ENCODE peak calls at places on chromosomes 13 and 19, in six cellular contexts. J is HEK293T, M is IMR-90, E is A549, X is K562, L is HepG2. B is an unnamed sample.

GRCh38 chr19:3683866-3684816 is 16.1 kb downstream of the PIP5K1C start:
- DNase-seq in E (no peak), L (no peak), M (peak), J (peak), X (peak), B (no peak)

GRCh38 chr19:38769635-38770211 is 3.6 kb downstream of the LGALS7 start:
- DNase-seq in L (no peak), X (peak), M (peak), J (peak), E (peak), B (no peak)

GRCh38 chr13:70249332-70250064 is 141.2 kb upstream of the KLHL1 start:
- DNase-seq in L (peak), X (no peak), J (no peak), E (no peak), M (no peak), B (no peak)

GRCh38 chr19:35417278-35417677 is 30.8 kb upstream of the FFAR2 start:
- DNase-seq in M (no peak), E (no peak), J (no peak), X (no peak), L (no peak), B (no peak)

GRCh38 chr13:21675095-21676007 is 4.5 kb downstream of the FGF9 start:
- DNase-seq in J (peak), X (no peak), E (no peak), L (no peak), M (no peak), B (no peak)

GRCh38 chr13:98445340-98446233 is 131.3 kb downstream of the STK24 start:
- DNase-seq in X (peak), L (peak), J (peak), M (peak), E (peak), B (peak)

GRCh38 chr19:18029617-18030338 is 21.8 kb downstream of the ARRDC2 start:
- DNase-seq in X (no peak), L (peak), E (no peak), M (peak), J (no peak), B (no peak)

GRCh38 chr19:42076375-42076944 is 494 bp downstream of the ZNF574 start:
- DNase-seq in E (peak), J (no peak), M (no peak), X (no peak), L (no peak), B (no peak)

GRCh38 chr19:31985001-31985605 is 360.3 kb upstream of the ZNF507 start:
- DNase-seq in X (no peak), L (no peak), J (no peak), E (no peak), M (no peak), B (no peak)

GRCh38 chr13:35923347-35923746 is 207.8 kb downstream of the DCLK1 start:
- DNase-seq in L (no peak), J (no peak), X (no peak), M (peak), E (peak), B (no peak)

GRCh38 chr13:98970293-98970692 is 7.6 kb downstream of the DOCK9 start:
- DNase-seq in L (no peak), E (no peak), X (no peak), J (no peak), M (no peak), B (no peak)

GRCh38 chr13:56166864-56167263 is 973.9 kb upstream of the PRR20A start:
- DNase-seq in X (no peak), M (no peak), L (no peak), J (no peak), E (no peak), B (no peak)

DNA sequence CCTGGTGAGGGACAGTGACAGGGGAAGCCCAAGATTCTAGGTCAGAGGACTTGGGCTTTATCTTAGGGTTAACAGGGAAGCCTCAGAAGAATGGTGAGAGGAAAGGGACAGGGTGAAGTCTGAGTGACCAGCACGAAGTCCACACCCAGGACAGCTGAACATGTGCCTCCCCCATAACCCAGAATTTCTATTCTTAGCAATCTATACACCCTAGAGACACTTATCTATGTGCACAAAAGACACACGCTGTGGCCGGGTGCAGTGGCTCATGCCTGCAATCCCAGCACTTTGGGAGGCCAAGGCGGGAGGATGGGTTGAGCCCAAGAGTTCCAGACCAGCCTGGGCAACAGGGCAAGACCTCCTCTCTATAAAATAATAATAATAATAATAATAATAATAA is 11.1 kb upstream of the OLFM2 start:
- DNase-seq in E (no peak), L (no peak), J (no peak), M (no peak), X (peak), B (no peak)
- TF ChIP-seq BHLHE40 in E (no peak), L (no peak), J (no peak), M (no peak), X (peak), B (no peak)

GRCh38 chr19:13401388-13401787 is 104.9 kb downstream of the CACNA1A start:
- DNase-seq in L (peak), E (peak), X (peak), J (peak), M (peak), B (no peak)
- TF ChIP-seq BHLHE40 in L (no peak), E (no peak), X (no peak), J (no peak), M (no peak), B (no peak)

DNA sequence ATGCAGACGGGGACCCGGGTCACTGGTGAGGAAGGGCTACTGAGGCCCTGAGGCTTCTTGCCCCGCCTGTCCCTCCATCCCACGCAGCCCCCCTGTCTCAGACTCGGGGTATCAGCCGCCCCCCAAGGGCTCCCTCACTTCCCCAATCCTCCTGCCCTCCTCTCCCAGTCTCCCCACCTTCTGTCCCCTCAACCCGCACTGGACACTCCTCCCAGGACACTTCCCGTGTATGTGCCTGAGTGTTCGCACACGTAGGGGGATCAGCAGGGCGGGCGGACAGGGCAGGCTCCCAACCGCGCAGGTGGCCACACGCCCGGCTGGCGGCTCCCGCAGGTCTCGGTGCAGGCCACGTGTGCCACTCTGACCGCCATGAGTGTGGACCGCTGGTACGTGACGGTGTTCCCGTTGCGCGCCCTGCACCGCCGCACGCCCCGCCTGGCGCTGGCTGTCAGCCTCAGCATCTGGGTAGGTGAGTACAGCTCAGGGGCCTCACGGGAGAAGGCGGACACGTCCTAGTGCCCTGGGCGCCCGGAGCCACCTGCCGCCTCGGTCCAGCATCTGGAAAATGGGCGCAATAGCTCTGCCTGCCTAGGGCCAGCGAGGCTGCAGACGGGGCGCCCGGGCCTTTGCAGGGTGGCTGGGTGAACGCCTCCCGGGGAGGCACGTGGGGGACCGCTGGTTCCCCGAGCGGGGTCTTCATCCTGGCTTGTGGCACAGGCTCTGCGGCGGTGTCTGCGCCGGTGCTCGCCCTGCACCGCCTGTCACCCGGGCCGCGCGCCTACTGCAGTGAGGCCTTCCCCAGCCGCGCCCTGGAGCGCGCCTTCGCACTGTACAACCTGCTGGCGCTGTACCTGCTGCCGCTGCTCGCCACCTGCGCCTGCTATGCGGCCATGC is 2.3 kb downstream of the KISS1R start:
- DNase-seq in L (no peak), X (no peak), E (no peak), J (no peak), M (no peak), B (no peak)
- TF ChIP-seq BHLHE40 in L (no peak), X (no peak), E (no peak), J (no peak), M (no peak), B (peak)

GRCh38 chr19:40717880-40718773 is 1.2 kb downstream of the ITPKC start:
- DNase-seq in M (peak), L (peak), J (no peak), E (peak), X (peak), B (no peak)

GRCh38 chr19:40716655-40717324 is at the start of the genes COQ8B and ITPKC:
- DNase-seq in E (peak), M (peak), X (peak), L (peak), J (peak), B (peak)

GRCh38 chr19:40716031-40716654 is 543 bp downstream of the COQ8B start:
- DNase-seq in L (no peak), X (peak), J (no peak), M (peak), E (peak), B (peak)

GRCh38 chr19:40718774-40719391 is 2.0 kb downstream of the ITPKC start:
- DNase-seq in X (peak), M (peak), L (peak), E (peak), J (no peak), B (peak)

GRCh38 chr19:40717325-40717879 is 490 bp downstream of the ITPKC start:
- DNase-seq in M (no peak), J (no peak), E (no peak), X (peak), L (no peak), B (no peak)
- TF ChIP-seq BHLHE40 in M (no peak), J (no peak), E (no peak), X (no peak), L (no peak), B (no peak)

GRCh38 chr19:55132453-55133129 is 15.2 kb upstream of the PPP1R12C start:
- DNase-seq in J (no peak), E (no peak), L (no peak), M (no peak), X (no peak), B (no peak)
- TF ChIP-seq BHLHE40 in J (no peak), E (no peak), L (no peak), M (no peak), X (no peak), B (no peak)

DNA sequence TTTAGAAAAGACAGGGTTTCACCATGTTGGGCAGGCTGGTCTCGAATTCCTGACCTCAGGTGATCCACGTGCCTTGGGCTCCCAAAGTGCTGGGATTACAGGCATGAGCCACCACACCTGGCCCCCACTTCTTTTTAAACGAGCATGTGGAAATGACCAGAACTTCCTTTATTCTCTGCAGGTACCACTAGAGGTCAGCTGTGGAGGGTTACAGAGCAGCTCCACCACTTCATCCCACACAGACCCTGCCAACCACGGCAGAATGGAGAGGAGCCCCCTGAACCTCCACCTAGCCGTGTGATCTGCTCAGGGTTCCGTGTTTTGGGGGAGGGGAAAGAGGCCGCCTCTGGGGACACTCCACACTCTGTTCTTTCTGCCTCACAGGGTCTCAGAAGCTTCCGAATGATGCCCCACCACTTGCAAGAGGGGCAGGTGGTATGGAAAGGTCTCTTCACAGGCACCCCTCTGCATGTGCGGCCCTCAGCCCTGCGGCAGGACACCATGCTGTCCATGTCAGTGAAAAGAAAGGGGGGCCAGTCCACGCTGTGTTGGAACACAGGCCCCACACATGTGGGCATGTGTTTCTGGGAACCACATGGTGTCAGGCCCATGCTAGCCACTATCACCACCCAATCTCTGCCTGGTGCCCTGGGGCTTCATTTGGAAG is 465.0 kb downstream of the TSHZ3 start:
- DNase-seq in X (no peak), M (no peak), J (no peak), E (no peak), L (no peak), B (no peak)
- TF ChIP-seq BHLHE40 in X (no peak), M (no peak), J (no peak), E (no peak), L (no peak), B (no peak)

DNA sequence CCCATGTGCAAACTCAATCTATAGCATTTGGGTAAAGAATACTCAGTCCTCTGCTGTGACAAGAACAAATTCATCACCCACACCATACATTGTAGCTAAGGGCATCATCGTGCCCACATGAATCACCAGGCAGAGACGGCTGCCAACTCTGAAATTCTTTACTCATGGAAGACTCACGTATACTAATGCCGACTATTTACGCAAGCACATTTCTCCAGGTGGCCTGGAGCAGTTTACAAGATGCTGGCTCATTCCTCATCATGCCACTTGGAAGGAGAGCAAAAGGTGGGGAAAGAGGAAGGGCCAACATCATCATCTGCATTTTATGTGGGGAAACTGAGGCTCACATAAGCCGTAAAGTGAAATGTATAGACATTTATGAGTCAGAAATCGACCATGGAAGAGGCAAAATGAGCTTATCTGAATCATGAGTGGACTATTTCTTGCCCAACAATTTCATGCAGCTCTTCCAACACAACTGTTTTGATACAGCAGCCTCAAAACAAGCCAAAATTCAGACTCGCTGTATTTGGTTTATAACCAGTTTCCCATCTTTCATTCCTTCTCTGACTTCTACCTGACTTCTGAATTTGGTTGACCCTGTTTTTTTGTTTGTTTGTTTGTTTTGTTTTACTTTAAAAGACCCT is 213.9 kb upstream of the SERP2 start:
- DNase-seq in E (peak), J (no peak), M (no peak), L (no peak), X (no peak), B (no peak)
- TF ChIP-seq BHLHE40 in E (no peak), J (no peak), M (no peak), L (no peak), X (no peak), B (no peak)

GRCh38 chr13:45441633-45442032 is 23.1 kb upstream of the COG3 start:
- DNase-seq in E (no peak), J (no peak), L (peak), M (peak), X (no peak), B (peak)
- TF ChIP-seq BHLHE40 in E (no peak), J (no peak), L (no peak), M (no peak), X (no peak), B (no peak)

B was measured in GM12878.